ENCODE peak calls at places on chromosomes 2 and 18, in five cellular contexts. S is upper lobe of right lung, Y is T-helper 1 cell, I is skeletal muscle cell, R is right lobe of liver. C is an unnamed sample.

GRCh38 chr18:46950064-46950656 is 32.8 kb downstream of the KATNAL2 start:
- DNase-seq in S (no peak), Y (no peak), I (no peak), R (no peak), C (no peak)

GRCh38 chr2:111905990-111906735 is 7.8 kb downstream of the MERTK start:
- DNase-seq in S (no peak), Y (no peak), I (no peak), R (no peak), C (no peak)

GRCh38 chr2:12315224-12315623 is 401.5 kb upstream of the TRIB2 start:
- DNase-seq in S (no peak), Y (no peak), I (no peak), R (no peak), C (no peak)

GRCh38 chr18:68147728-68148127 is 567.2 kb downstream of the TMX3 start:
- DNase-seq in S (no peak), Y (no peak), I (no peak), R (no peak), C (no peak)

GRCh38 chr2:230976671-230977171 is 19.2 kb upstream of the SPATA3 start:
- DNase-seq in S (no peak), Y (no peak), I (no peak), R (no peak), C (no peak)

GRCh38 chr2:85216051-85216431 is 82.8 kb downstream of the TCF7L1 start:
- DNase-seq in S (no peak), Y (no peak), I (no peak), R (no peak), C (no peak)

GRCh38 chr2:141271346-141271745 is 859.5 kb downstream of the LRP1B start:
- DNase-seq in S (no peak), Y (no peak), I (no peak), R (no peak), C (no peak)

GRCh38 chr2:227450921-227451654 is 20.9 kb upstream of the AGFG1 start:
- DNase-seq in S (no peak), Y (no peak), I (no peak), R (no peak), C (no peak)

GRCh38 chr2:145012214-145012670 is 492.3 kb upstream of the ZEB2 start:
- DNase-seq in S (no peak), Y (no peak), I (peak), R (no peak), C (no peak)

GRCh38 chr2:179793238-179793637 is 68.2 kb downstream of the ZNF385B start:
- DNase-seq in S (no peak), Y (no peak), I (no peak), R (no peak), C (no peak)

GRCh38 chr2:163859951-163860350 is 124.1 kb upstream of the FIGN start:
- DNase-seq in S (no peak), Y (no peak), I (no peak), R (no peak), C (no peak)

GRCh38 chr2:9867876-9868275 is 24.6 kb downstream of the TAF1B start:
- DNase-seq in S (no peak), Y (no peak), I (no peak), R (no peak), C (no peak)

GRCh38 chr2:7052404-7052803 is 135.2 kb downstream of the RNF144A start:
- DNase-seq in S (no peak), Y (no peak), I (no peak), R (no peak), C (no peak)

GRCh38 chr2:88055049-88055435 is 541 bp downstream of the KRCC1 start:
- DNase-seq in S (no peak), Y (no peak), I (no peak), R (no peak), C (no peak)

GRCh38 chr2:75547345-75548035 is 13.2 kb downstream of the EVA1A start:
- DNase-seq in S (no peak), Y (no peak), I (peak), R (no peak), C (no peak)

GRCh38 chr2:242058116-242058680 is 188.7 kb downstream of the RTP5 start:
- DNase-seq in S (no peak), Y (no peak), I (no peak), R (no peak), C (no peak)

GRCh38 chr2:95061601-95062183 is 36.2 kb downstream of the MAL start:
- DNase-seq in S (peak), Y (no peak), I (no peak), R (no peak), C (no peak)

GRCh38 chr18:22422909-22423548 is 5.3 kb upstream of the CTAGE1 start:
- DNase-seq in S (peak), Y (no peak), I (no peak), R (peak), C (no peak)

GRCh38 chr2:25169073-25169470 is 692 bp upstream of the POMC start:
- DNase-seq in S (no peak), Y (no peak), I (no peak), R (no peak), C (no peak)

GRCh38 chr2:18662689-18663088 is 73.3 kb upstream of the NT5C1B start:
- DNase-seq in S (no peak), Y (no peak), I (no peak), R (no peak), C (no peak)

GRCh38 chr2:168526641-168527040 is 70.6 kb downstream of the CERS6 start:
- DNase-seq in S (no peak), Y (no peak), I (no peak), R (no peak), C (no peak)

GRCh38 chr2:199659207-199659606 is 191.8 kb downstream of the FTCDNL1 start:
- DNase-seq in S (no peak), Y (no peak), I (no peak), R (peak), C (peak)

GRCh38 chr2:164677271-164677670 is 56.0 kb upstream of the GRB14 start:
- DNase-seq in S (no peak), Y (no peak), I (no peak), R (no peak), C (no peak)

GRCh38 chr18:55422456-55423185 is 165.4 kb downstream of the TCF4 start:
- DNase-seq in S (no peak), Y (no peak), I (no peak), R (no peak), C (peak)

GRCh38 chr2:202101049-202101579 is 28.1 kb downstream of the KIAA2012 start:
- DNase-seq in S (no peak), Y (no peak), I (no peak), R (no peak), C (no peak)

GRCh38 chr2:178328037-178328436 is 122.9 kb downstream of the PRKRA start:
- DNase-seq in S (no peak), Y (no peak), I (no peak), R (no peak), C (no peak)

GRCh38 chr2:60819155-60819862 is 62.1 kb upstream of the REL start:
- DNase-seq in S (no peak), Y (peak), I (no peak), R (no peak), C (peak)

GRCh38 chr2:240401308-240401707 is 34.2 kb upstream of the GPC1 start:
- DNase-seq in S (peak), Y (no peak), I (no peak), R (peak), C (no peak)

GRCh38 chr18:51196811-51197660 is 445 bp downstream of the MEX3C start:
- DNase-seq in S (peak), Y (no peak), I (no peak), R (no peak), C (peak)

GRCh38 chr2:172869861-172870260 is 134.2 kb downstream of the RAPGEF4 start:
- DNase-seq in S (no peak), Y (no peak), I (no peak), R (no peak), C (no peak)

GRCh38 chr18:39149211-39149806 is 1583.7 kb upstream of the CELF4 start:
- DNase-seq in S (no peak), Y (no peak), I (no peak), R (no peak), C (no peak)

GRCh38 chr2:161546635-161547034 is 77.6 kb upstream of the SLC4A10 start:
- DNase-seq in S (no peak), Y (no peak), I (no peak), R (no peak), C (no peak)

GRCh38 chr2:96243843-96244242 is 22.0 kb downstream of the TMEM127 start:
- DNase-seq in S (no peak), Y (no peak), I (no peak), R (no peak), C (no peak)

C was measured in left colon.